ENCODE peak calls at places on chromosomes 3 and 15, in seven cellular contexts. Q is astrocyte, M is HepG2, Z is mucosa of descending colon, L is cardiac fibroblast, N is GM12878, S is heart left ventricle. C is an unnamed sample.

GRCh38 chr3:64815691-64816225 is 128.0 kb upstream of the ADAMTS9 start:
- DNase-seq in Z (no peak), M (no peak), Q (no peak), S (no peak), L (peak), N (no peak), C (no peak)

GRCh38 chr3:12180218-12180617 is 21.5 kb upstream of the TIMP4 start:
- DNase-seq in Q (peak), Z (peak), M (no peak), N (no peak), S (peak), L (peak), C (no peak)

GRCh38 chr3:111577798-111578685 is 17.1 kb downstream of the ZBED2 start:
- DNase-seq in Q (peak), L (peak), S (no peak), N (peak), M (peak), Z (peak), C (peak)

GRCh38 chr15:68277605-68278344 is at the start of gene FEM1B:
- DNase-seq in M (peak), S (peak), Z (peak), Q (peak), N (peak), L (peak), C (peak)

GRCh38 chr3:150917941-150918340 is 12.7 kb upstream of the MINDY4B start:
- DNase-seq in Q (no peak), Z (no peak), N (no peak), M (no peak), L (no peak), S (no peak), C (no peak)

GRCh38 chr3:50606596-50606995 is 5.0 kb downstream of the CISH start:
- DNase-seq in L (no peak), Q (no peak), M (no peak), N (no peak), S (no peak), Z (no peak), C (no peak)

GRCh38 chr3:52845157-52845556 is 10.3 kb upstream of the MUSTN1 start:
- DNase-seq in S (peak), M (peak), Q (no peak), N (no peak), L (peak), Z (peak), C (no peak)

GRCh38 chr3:16841354-16841753 is 43.4 kb upstream of the PLCL2 start:
- DNase-seq in L (no peak), M (no peak), N (no peak), Z (no peak), S (no peak), Q (no peak), C (no peak)

GRCh38 chr3:122443090-122443489 is 27.2 kb upstream of the WDR5B start:
- DNase-seq in N (no peak), Q (no peak), S (no peak), Z (no peak), M (peak), L (no peak), C (no peak)

GRCh38 chr3:14451844-14452533 is 49.6 kb downstream of the SLC6A6 start:
- DNase-seq in M (peak), Q (peak), Z (peak), N (no peak), L (peak), S (peak), C (no peak)

GRCh38 chr15:73403171-73403570 is 34.4 kb upstream of the HCN4 start:
- DNase-seq in S (no peak), M (no peak), N (no peak), L (peak), Z (no peak), Q (peak), C (no peak)

GRCh38 chr3:126959921-126960603 is 22.9 kb upstream of the PLXNA1 start:
- DNase-seq in L (peak), S (peak), N (no peak), Z (no peak), Q (peak), M (peak), C (no peak)

GRCh38 chr15:68055224-68055705 is 1.1 kb downstream of the PIAS1 start:
- DNase-seq in N (peak), Z (peak), L (peak), M (no peak), S (no peak), Q (peak), C (peak)

GRCh38 chr3:53166781-53167291 is 5.8 kb downstream of the PRKCD start:
- DNase-seq in S (peak), Z (no peak), M (no peak), L (peak), N (no peak), Q (peak), C (no peak)

DNA sequence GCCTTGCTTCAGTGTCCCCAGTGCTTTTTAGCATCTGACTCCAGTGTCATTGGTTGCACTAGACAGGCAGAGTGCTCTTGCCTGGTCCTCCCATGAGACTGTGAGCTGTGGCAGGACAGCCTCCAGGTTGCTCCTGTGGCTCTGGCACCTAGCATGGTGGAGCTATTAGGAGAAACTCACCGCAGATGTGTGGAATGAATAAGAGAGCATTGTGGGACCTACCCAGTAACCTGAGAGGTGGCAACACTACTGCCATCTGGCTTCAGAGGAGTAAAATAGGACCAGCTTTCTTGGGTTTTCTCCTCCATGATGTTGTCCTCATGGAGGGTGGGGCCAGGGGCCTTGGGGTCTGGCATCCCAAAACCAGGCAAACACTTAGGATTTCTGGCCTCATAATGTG is 183.6 kb downstream of the EPHB1 start:
- DNase-seq in Q (no peak), L (no peak), S (no peak), M (no peak), Z (no peak), N (no peak), C (no peak)
- TF ChIP-seq CTCF in Q (no peak), L (no peak), S (no peak), M (no peak), Z (no peak), N (no peak), C (no peak)

DNA sequence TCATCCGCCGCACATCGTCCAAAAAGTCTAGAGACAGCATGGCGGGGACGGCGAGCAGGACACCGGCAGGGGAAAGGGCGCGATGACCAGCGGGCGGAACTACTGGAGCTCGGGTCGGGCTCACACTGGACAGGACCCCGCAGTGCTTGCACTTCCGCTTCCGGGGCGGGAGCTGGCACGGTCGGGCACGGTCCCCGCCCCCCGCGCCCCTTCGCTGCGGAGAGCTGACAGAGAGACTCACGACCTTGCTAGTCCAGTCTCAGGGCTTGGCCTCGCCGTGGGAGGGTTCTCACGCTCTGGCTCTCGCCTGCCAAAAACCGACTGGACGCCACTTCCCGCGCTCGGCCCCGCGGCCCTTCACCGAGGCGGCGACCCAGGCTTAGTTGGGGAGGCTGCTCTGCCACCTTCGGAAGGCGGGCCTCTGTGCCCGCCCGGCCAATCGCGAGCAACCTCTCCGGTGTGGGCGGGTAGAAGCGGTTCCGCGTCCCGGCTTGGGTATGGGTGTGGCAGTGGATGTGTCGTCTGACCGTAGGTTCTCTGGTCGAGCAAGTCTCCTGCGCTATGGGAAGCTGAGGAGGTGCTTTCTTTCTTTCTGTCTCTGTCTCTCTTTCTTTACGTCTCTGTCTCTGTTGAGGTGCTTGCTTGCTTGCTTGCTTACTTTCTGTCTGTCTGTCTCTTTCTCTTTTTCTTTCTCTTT is at the start of gene SEC11A:
- DNase-seq in N (peak), L (peak), M (peak), Q (peak), S (peak), Z (peak), C (peak)
- H3K4me3 ChIP-seq in N (peak), L (peak), M (peak), Q (peak), S (peak), Z (peak), C (peak)

DNA sequence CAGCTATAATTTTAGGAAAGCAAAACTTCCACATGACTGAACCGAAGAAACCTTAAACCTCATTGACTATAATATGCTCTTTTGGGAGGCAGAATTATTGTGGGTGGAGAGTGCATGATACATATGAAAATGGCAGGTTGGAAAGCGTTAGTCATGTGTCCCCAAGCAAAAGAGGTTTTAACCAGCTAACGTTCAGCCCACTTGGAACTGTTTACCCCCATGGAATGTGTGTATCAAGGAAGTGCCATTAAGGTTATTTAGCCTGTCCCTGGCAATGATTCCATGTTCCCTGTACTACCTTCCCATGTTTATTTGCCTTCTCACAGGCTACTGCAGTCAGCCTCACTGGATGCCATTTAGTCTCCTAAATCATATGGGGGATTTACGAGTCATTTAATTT is 44.1 kb upstream of the LRRC58 start:
- DNase-seq in M (no peak), Z (no peak), Q (no peak), S (no peak), N (no peak), L (no peak), C (no peak)
- TF ChIP-seq CTCF in M (no peak), Z (no peak), Q (no peak), S (no peak), N (no peak), L (no peak), C (no peak)

GRCh38 chr3:22371592-22372291 is 620.7 kb upstream of the ZNF385D start:
- DNase-seq in L (no peak), Z (no peak), N (no peak), M (no peak), S (no peak), Q (no peak), C (no peak)
- H3K4me3 ChIP-seq in L (peak), Z (no peak), N (no peak), M (no peak), S (peak), Q (peak), C (no peak)

DNA sequence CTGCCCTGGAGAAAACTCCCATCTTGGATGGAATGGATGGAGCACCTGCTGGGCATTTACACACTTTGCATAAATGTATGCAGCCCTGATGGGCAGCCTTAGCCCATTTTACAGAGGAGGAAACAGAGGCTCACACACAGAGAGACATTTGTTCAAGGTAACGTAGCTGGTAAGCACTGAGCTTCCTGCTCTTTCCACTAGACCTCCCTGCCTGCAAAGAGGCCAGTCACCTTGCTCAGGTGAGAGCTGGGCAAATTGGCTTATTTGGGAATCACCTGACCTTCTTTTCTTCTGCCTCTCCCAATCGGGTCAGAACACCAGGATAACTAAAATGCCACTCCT is 51.4 kb upstream of the FLNB start:
- DNase-seq in M (no peak), L (no peak), Q (no peak), Z (no peak), N (no peak), S (no peak), C (no peak)
- TF ChIP-seq CTCF in M (no peak), L (no peak), Q (no peak), Z (no peak), N (no peak), S (no peak), C (no peak)

GRCh38 chr3:10485806-10486205 is 19.6 kb downstream of the ATP2B2 start:
- DNase-seq in L (no peak), S (no peak), Z (no peak), Q (no peak), N (no peak), M (no peak), C (no peak)

GRCh38 chr3:10483686-10484345 is 21.6 kb downstream of the ATP2B2 start:
- DNase-seq in N (no peak), L (no peak), Z (no peak), M (no peak), Q (no peak), S (no peak), C (no peak)

GRCh38 chr3:10484709-10485108 is 20.7 kb downstream of the ATP2B2 start:
- DNase-seq in Q (no peak), S (no peak), M (no peak), N (no peak), L (no peak), Z (no peak), C (no peak)

GRCh38 chr3:10483364-10483675 is 22.1 kb downstream of the ATP2B2 start:
- DNase-seq in Z (no peak), S (no peak), M (no peak), N (no peak), Q (no peak), L (no peak), C (no peak)

DNA sequence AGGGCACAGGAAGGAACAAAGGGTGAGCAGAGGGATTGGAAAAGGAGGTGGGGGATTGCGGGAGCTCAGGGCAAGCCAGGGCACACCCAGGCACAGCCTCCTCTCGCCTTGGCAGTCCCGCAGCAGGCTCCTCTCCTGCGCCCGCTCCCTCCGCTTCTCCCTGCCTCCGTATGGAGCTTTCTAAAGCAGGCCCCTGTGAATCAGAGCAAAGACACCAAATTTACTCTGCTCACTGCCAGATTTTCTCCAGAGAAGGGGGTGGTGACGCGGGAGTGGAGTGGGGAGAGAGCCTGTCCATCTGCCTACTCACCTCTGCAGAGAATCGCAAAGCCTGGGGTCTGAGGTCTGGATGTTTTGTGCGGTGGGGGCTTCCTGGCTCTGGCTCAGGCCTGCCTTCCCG is 20.0 kb downstream of the ATP2B2 start:
- DNase-seq in L (no peak), M (no peak), Q (no peak), N (no peak), Z (no peak), S (no peak), C (no peak)
- H3K4me3 ChIP-seq in L (no peak), M (no peak), Q (no peak), N (no peak), Z (no peak), S (no peak), C (no peak)

GRCh38 chr3:185717121-185717520 is 107.7 kb downstream of the IGF2BP2 start:
- DNase-seq in N (no peak), Q (peak), L (peak), S (no peak), Z (no peak), M (no peak), C (no peak)

GRCh38 chr3:185716436-185717090 is 108.3 kb downstream of the IGF2BP2 start:
- DNase-seq in M (no peak), N (no peak), Z (peak), L (no peak), Q (no peak), S (no peak), C (no peak)

GRCh38 chr3:185720326-185720725 is 104.5 kb downstream of the IGF2BP2 start:
- DNase-seq in S (no peak), Q (no peak), L (no peak), M (no peak), Z (no peak), N (no peak), C (no peak)

GRCh38 chr3:185718736-185719456 is 105.9 kb downstream of the IGF2BP2 start:
- DNase-seq in N (no peak), S (no peak), Z (no peak), M (no peak), Q (no peak), L (no peak), C (no peak)

DNA sequence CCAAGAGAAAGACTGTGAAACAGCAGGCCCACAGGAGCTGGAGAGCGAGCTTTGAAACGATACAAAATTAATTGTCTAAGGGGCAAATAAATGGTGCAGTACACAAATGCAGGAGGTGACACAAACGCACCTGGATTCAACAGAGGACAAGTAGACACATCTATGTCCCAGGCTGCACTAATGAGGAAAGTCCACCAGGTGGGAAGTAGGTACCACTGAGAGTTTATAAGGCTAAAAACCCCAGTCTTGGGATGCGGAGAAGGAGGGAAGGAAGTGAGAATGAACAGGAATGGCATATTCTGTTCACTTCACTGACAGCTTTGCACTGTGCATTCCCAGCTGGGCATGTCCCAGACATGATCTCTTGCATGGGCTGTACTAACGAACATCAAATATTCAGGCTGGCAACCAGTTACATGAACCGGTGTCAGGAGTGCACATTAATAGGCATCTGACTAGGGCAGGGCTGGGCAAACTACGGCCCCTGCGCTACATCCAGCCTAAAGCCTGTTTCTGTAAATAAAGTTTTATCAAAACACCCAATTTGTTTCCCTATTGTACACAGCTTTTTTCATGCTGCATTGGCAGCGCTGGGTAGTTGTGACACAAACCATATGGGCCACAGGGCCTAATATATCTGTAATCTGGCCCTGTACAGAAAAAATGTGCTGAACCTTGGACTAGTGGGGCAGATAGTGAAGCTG is 107.1 kb downstream of the IGF2BP2 start:
- DNase-seq in L (no peak), S (no peak), N (no peak), M (peak), Z (no peak), Q (no peak), C (no peak)
- TF ChIP-seq CTCF in L (peak), S (no peak), N (no peak), M (no peak), Z (no peak), Q (no peak), C (no peak)

DNA sequence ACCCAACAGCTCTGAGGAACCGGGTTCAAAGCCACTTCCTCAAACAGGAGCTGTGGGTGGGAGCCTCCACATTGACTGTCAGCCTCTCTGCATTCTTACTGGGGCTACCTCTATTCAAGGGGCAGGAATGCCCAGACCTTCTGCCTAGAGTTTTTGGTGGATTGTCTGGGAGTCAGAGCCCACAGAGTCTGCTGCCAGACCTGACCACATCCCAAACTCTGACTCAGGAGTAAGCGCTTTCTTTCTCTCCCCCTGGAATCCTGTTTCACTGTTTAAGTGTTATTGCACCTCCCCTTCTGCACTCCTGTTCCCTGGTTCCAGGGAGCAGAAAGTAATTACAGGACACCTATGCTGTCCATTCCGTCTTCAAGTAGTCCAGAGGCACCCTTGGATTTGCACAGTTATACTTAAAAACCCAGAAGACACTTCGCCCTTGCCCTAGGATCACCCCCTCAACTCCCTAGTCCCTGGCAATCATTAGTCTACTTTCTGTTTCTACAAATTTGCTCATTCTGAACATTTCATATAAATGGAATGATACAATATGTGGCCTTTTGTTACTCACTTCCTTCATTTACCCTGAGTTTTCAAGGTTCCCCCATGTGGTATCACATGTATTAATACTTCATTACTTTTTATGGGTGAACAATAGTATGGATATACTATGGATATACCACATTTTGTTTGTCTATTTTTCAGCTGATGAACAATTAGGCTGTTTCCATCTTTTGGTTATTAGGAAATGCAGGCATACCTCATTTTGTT is 37.9 kb upstream of the TJP1 start:
- DNase-seq in S (no peak), M (no peak), Z (no peak), Q (peak), N (no peak), L (peak), C (no peak)
- H3K4me3 ChIP-seq in S (no peak), M (no peak), Z (no peak), Q (peak), N (no peak), L (no peak), C (no peak)

C was measured in GM12864.